ENCODE peak calls at places on chromosomes 1 and 21, in ten cellular contexts. One of them, this sample, is unnamed.

GRCh38 chr1:229980009-229980408 is 87.0 kb upstream of the GALNT2 start:
- DNase-seq in activated CD8-positive, alpha-beta T cell treated with anti-CD3 and anti-CD28 coated beads, Interleukin-2, amount 10 ng/mL, durations not matched to agents 7 days and 5 days: no peak
- DNase-seq in HepG2: no peak
- DNase-seq in CD8-positive, alpha-beta memory T cell: no peak
- DNase-seq in posterior vena cava: no peak
- DNase-seq in A673: no peak
- DNase-seq in DMS153: no peak
- DNase-seq in breast epithelium: no peak
- DNase-seq in stimulated activated CD4-positive, alpha-beta T cell treated with anti-CD3 and anti-CD28 coated beads, TNF-alpha, amount 100 ng/mL, for 48 hours: no peak
- DNase-seq in WERI-Rb-1: no peak
- DNase-seq in this sample: no peak

GRCh38 chr1:77991638-77992037 is 12.8 kb upstream of the FUBP1 start:
- DNase-seq in breast epithelium: no peak
- DNase-seq in activated CD8-positive, alpha-beta T cell treated with anti-CD3 and anti-CD28 coated beads, Interleukin-2, amount 10 ng/mL, durations not matched to agents 7 days and 5 days: no peak
- DNase-seq in CD8-positive, alpha-beta memory T cell: no peak
- DNase-seq in stimulated activated CD4-positive, alpha-beta T cell treated with anti-CD3 and anti-CD28 coated beads, TNF-alpha, amount 100 ng/mL, for 48 hours: no peak
- DNase-seq in A673: no peak
- DNase-seq in HepG2: peak
- DNase-seq in DMS153: no peak
- DNase-seq in WERI-Rb-1: no peak
- DNase-seq in posterior vena cava: no peak
- DNase-seq in this sample: no peak

GRCh38 chr1:208866351-208866750 is 622.2 kb upstream of the PLXNA2 start:
- DNase-seq in stimulated activated CD4-positive, alpha-beta T cell treated with anti-CD3 and anti-CD28 coated beads, TNF-alpha, amount 100 ng/mL, for 48 hours: no peak
- DNase-seq in posterior vena cava: no peak
- DNase-seq in WERI-Rb-1: no peak
- DNase-seq in A673: no peak
- DNase-seq in breast epithelium: no peak
- DNase-seq in activated CD8-positive, alpha-beta T cell treated with anti-CD3 and anti-CD28 coated beads, Interleukin-2, amount 10 ng/mL, durations not matched to agents 7 days and 5 days: no peak
- DNase-seq in DMS153: no peak
- DNase-seq in CD8-positive, alpha-beta memory T cell: no peak
- DNase-seq in HepG2: no peak
- DNase-seq in this sample: no peak

GRCh38 chr1:9500756-9501754 is 38.2 kb upstream of the SLC25A33 start:
- DNase-seq in CD8-positive, alpha-beta memory T cell: no peak
- DNase-seq in breast epithelium: no peak
- DNase-seq in A673: no peak
- DNase-seq in DMS153: no peak
- DNase-seq in posterior vena cava: no peak
- DNase-seq in stimulated activated CD4-positive, alpha-beta T cell treated with anti-CD3 and anti-CD28 coated beads, TNF-alpha, amount 100 ng/mL, for 48 hours: no peak
- DNase-seq in activated CD8-positive, alpha-beta T cell treated with anti-CD3 and anti-CD28 coated beads, Interleukin-2, amount 10 ng/mL, durations not matched to agents 7 days and 5 days: no peak
- DNase-seq in HepG2: peak
- DNase-seq in WERI-Rb-1: no peak
- DNase-seq in this sample: no peak

GRCh38 chr1:16979475-16980327 is 719 bp downstream of the MFAP2 start:
- DNase-seq in WERI-Rb-1: no peak
- DNase-seq in stimulated activated CD4-positive, alpha-beta T cell treated with anti-CD3 and anti-CD28 coated beads, TNF-alpha, amount 100 ng/mL, for 48 hours: no peak
- DNase-seq in CD8-positive, alpha-beta memory T cell: no peak
- DNase-seq in DMS153: no peak
- DNase-seq in A673: peak
- DNase-seq in breast epithelium: no peak
- DNase-seq in posterior vena cava: no peak
- DNase-seq in HepG2: no peak
- DNase-seq in activated CD8-positive, alpha-beta T cell treated with anti-CD3 and anti-CD28 coated beads, Interleukin-2, amount 10 ng/mL, durations not matched to agents 7 days and 5 days: no peak
- DNase-seq in this sample: peak

GRCh38 chr1:219517031-219517430 is 95.9 kb downstream of the ZC3H11B start:
- DNase-seq in posterior vena cava: no peak
- DNase-seq in stimulated activated CD4-positive, alpha-beta T cell treated with anti-CD3 and anti-CD28 coated beads, TNF-alpha, amount 100 ng/mL, for 48 hours: no peak
- DNase-seq in breast epithelium: no peak
- DNase-seq in A673: no peak
- DNase-seq in CD8-positive, alpha-beta memory T cell: no peak
- DNase-seq in DMS153: no peak
- DNase-seq in activated CD8-positive, alpha-beta T cell treated with anti-CD3 and anti-CD28 coated beads, Interleukin-2, amount 10 ng/mL, durations not matched to agents 7 days and 5 days: no peak
- DNase-seq in WERI-Rb-1: no peak
- DNase-seq in HepG2: no peak
- DNase-seq in this sample: no peak

GRCh38 chr21:15966216-15966615 is 236.4 kb downstream of the USP25 start:
- DNase-seq in breast epithelium: no peak
- DNase-seq in posterior vena cava: no peak
- DNase-seq in DMS153: no peak
- DNase-seq in HepG2: no peak
- DNase-seq in A673: no peak
- DNase-seq in WERI-Rb-1: no peak
- DNase-seq in activated CD8-positive, alpha-beta T cell treated with anti-CD3 and anti-CD28 coated beads, Interleukin-2, amount 10 ng/mL, durations not matched to agents 7 days and 5 days: no peak
- DNase-seq in CD8-positive, alpha-beta memory T cell: no peak
- DNase-seq in stimulated activated CD4-positive, alpha-beta T cell treated with anti-CD3 and anti-CD28 coated beads, TNF-alpha, amount 100 ng/mL, for 48 hours: no peak
- DNase-seq in this sample: no peak

GRCh38 chr1:172557270-172557669 is 24.3 kb downstream of the SUCO start:
- DNase-seq in activated CD8-positive, alpha-beta T cell treated with anti-CD3 and anti-CD28 coated beads, Interleukin-2, amount 10 ng/mL, durations not matched to agents 7 days and 5 days: no peak
- DNase-seq in stimulated activated CD4-positive, alpha-beta T cell treated with anti-CD3 and anti-CD28 coated beads, TNF-alpha, amount 100 ng/mL, for 48 hours: no peak
- DNase-seq in CD8-positive, alpha-beta memory T cell: no peak
- DNase-seq in breast epithelium: no peak
- DNase-seq in HepG2: peak
- DNase-seq in WERI-Rb-1: no peak
- DNase-seq in posterior vena cava: no peak
- DNase-seq in DMS153: no peak
- DNase-seq in A673: no peak
- DNase-seq in this sample: no peak

GRCh38 chr1:21317035-21317689 is 26.9 kb upstream of the ECE1 start:
- DNase-seq in HepG2: no peak
- DNase-seq in A673: no peak
- DNase-seq in posterior vena cava: peak
- DNase-seq in DMS153: no peak
- DNase-seq in stimulated activated CD4-positive, alpha-beta T cell treated with anti-CD3 and anti-CD28 coated beads, TNF-alpha, amount 100 ng/mL, for 48 hours: no peak
- DNase-seq in CD8-positive, alpha-beta memory T cell: no peak
- DNase-seq in WERI-Rb-1: no peak
- DNase-seq in breast epithelium: peak
- DNase-seq in activated CD8-positive, alpha-beta T cell treated with anti-CD3 and anti-CD28 coated beads, Interleukin-2, amount 10 ng/mL, durations not matched to agents 7 days and 5 days: no peak
- DNase-seq in this sample: peak

GRCh38 chr1:204418174-204419063 is 6.8 kb upstream of the PPP1R15B start:
- DNase-seq in DMS153: no peak
- DNase-seq in WERI-Rb-1: peak
- DNase-seq in breast epithelium: peak
- DNase-seq in posterior vena cava: no peak
- DNase-seq in stimulated activated CD4-positive, alpha-beta T cell treated with anti-CD3 and anti-CD28 coated beads, TNF-alpha, amount 100 ng/mL, for 48 hours: no peak
- DNase-seq in CD8-positive, alpha-beta memory T cell: no peak
- DNase-seq in HepG2: no peak
- DNase-seq in A673: no peak
- DNase-seq in activated CD8-positive, alpha-beta T cell treated with anti-CD3 and anti-CD28 coated beads, Interleukin-2, amount 10 ng/mL, durations not matched to agents 7 days and 5 days: peak
- DNase-seq in this sample: peak

GRCh38 chr1:183652107-183652506 is 1.0 kb downstream of the APOBEC4 start:
- DNase-seq in A673: no peak
- DNase-seq in posterior vena cava: no peak
- DNase-seq in activated CD8-positive, alpha-beta T cell treated with anti-CD3 and anti-CD28 coated beads, Interleukin-2, amount 10 ng/mL, durations not matched to agents 7 days and 5 days: no peak
- DNase-seq in DMS153: no peak
- DNase-seq in stimulated activated CD4-positive, alpha-beta T cell treated with anti-CD3 and anti-CD28 coated beads, TNF-alpha, amount 100 ng/mL, for 48 hours: no peak
- DNase-seq in CD8-positive, alpha-beta memory T cell: no peak
- DNase-seq in breast epithelium: no peak
- DNase-seq in WERI-Rb-1: no peak
- DNase-seq in HepG2: no peak
- DNase-seq in this sample: no peak

GRCh38 chr1:14783592-14783886 is 185.1 kb downstream of the KAZN start:
- DNase-seq in DMS153: no peak
- DNase-seq in WERI-Rb-1: no peak
- DNase-seq in A673: no peak
- DNase-seq in activated CD8-positive, alpha-beta T cell treated with anti-CD3 and anti-CD28 coated beads, Interleukin-2, amount 10 ng/mL, durations not matched to agents 7 days and 5 days: no peak
- DNase-seq in posterior vena cava: no peak
- DNase-seq in stimulated activated CD4-positive, alpha-beta T cell treated with anti-CD3 and anti-CD28 coated beads, TNF-alpha, amount 100 ng/mL, for 48 hours: no peak
- DNase-seq in breast epithelium: no peak
- DNase-seq in HepG2: no peak
- DNase-seq in CD8-positive, alpha-beta memory T cell: no peak
- DNase-seq in this sample: no peak

GRCh38 chr1:92446546-92446945 is 40.2 kb downstream of the GFI1 start:
- DNase-seq in HepG2: no peak
- DNase-seq in CD8-positive, alpha-beta memory T cell: no peak
- DNase-seq in breast epithelium: no peak
- DNase-seq in DMS153: no peak
- DNase-seq in posterior vena cava: no peak
- DNase-seq in stimulated activated CD4-positive, alpha-beta T cell treated with anti-CD3 and anti-CD28 coated beads, TNF-alpha, amount 100 ng/mL, for 48 hours: no peak
- DNase-seq in A673: no peak
- DNase-seq in WERI-Rb-1: no peak
- DNase-seq in activated CD8-positive, alpha-beta T cell treated with anti-CD3 and anti-CD28 coated beads, Interleukin-2, amount 10 ng/mL, durations not matched to agents 7 days and 5 days: no peak
- DNase-seq in this sample: peak

GRCh38 chr1:106755682-106756406 is 300.6 kb upstream of the PRMT6 start:
- DNase-seq in DMS153: no peak
- DNase-seq in activated CD8-positive, alpha-beta T cell treated with anti-CD3 and anti-CD28 coated beads, Interleukin-2, amount 10 ng/mL, durations not matched to agents 7 days and 5 days: no peak
- DNase-seq in WERI-Rb-1: no peak
- DNase-seq in breast epithelium: no peak
- DNase-seq in CD8-positive, alpha-beta memory T cell: no peak
- DNase-seq in stimulated activated CD4-positive, alpha-beta T cell treated with anti-CD3 and anti-CD28 coated beads, TNF-alpha, amount 100 ng/mL, for 48 hours: no peak
- DNase-seq in HepG2: no peak
- DNase-seq in A673: no peak
- DNase-seq in posterior vena cava: no peak
- DNase-seq in this sample: no peak

GRCh38 chr1:5514519-5515183 is 477.6 kb downstream of the NPHP4 start:
- DNase-seq in CD8-positive, alpha-beta memory T cell: peak
- DNase-seq in WERI-Rb-1: peak
- DNase-seq in HepG2: peak
- DNase-seq in stimulated activated CD4-positive, alpha-beta T cell treated with anti-CD3 and anti-CD28 coated beads, TNF-alpha, amount 100 ng/mL, for 48 hours: peak
- DNase-seq in DMS153: peak
- DNase-seq in breast epithelium: peak
- DNase-seq in A673: peak
- DNase-seq in posterior vena cava: peak
- DNase-seq in activated CD8-positive, alpha-beta T cell treated with anti-CD3 and anti-CD28 coated beads, Interleukin-2, amount 10 ng/mL, durations not matched to agents 7 days and 5 days: peak
- DNase-seq in this sample: peak

GRCh38 chr1:7732331-7732730 is 38.8 kb upstream of the VAMP3 start:
- DNase-seq in posterior vena cava: no peak
- DNase-seq in breast epithelium: no peak
- DNase-seq in activated CD8-positive, alpha-beta T cell treated with anti-CD3 and anti-CD28 coated beads, Interleukin-2, amount 10 ng/mL, durations not matched to agents 7 days and 5 days: no peak
- DNase-seq in DMS153: no peak
- DNase-seq in WERI-Rb-1: no peak
- DNase-seq in A673: no peak
- DNase-seq in CD8-positive, alpha-beta memory T cell: no peak
- DNase-seq in HepG2: no peak
- DNase-seq in stimulated activated CD4-positive, alpha-beta T cell treated with anti-CD3 and anti-CD28 coated beads, TNF-alpha, amount 100 ng/mL, for 48 hours: no peak
- DNase-seq in this sample: no peak

GRCh38 chr1:64898107-64898861 is 68.1 kb downstream of the JAK1 start:
- DNase-seq in stimulated activated CD4-positive, alpha-beta T cell treated with anti-CD3 and anti-CD28 coated beads, TNF-alpha, amount 100 ng/mL, for 48 hours: no peak
- DNase-seq in breast epithelium: peak
- DNase-seq in posterior vena cava: peak
- DNase-seq in activated CD8-positive, alpha-beta T cell treated with anti-CD3 and anti-CD28 coated beads, Interleukin-2, amount 10 ng/mL, durations not matched to agents 7 days and 5 days: no peak
- DNase-seq in CD8-positive, alpha-beta memory T cell: no peak
- DNase-seq in HepG2: peak
- DNase-seq in DMS153: peak
- DNase-seq in A673: peak
- DNase-seq in WERI-Rb-1: no peak
- DNase-seq in this sample: peak

GRCh38 chr1:230066036-230066435 is 1.0 kb upstream of the GALNT2 start:
- DNase-seq in DMS153: no peak
- DNase-seq in CD8-positive, alpha-beta memory T cell: no peak
- DNase-seq in HepG2: no peak
- DNase-seq in breast epithelium: no peak
- DNase-seq in WERI-Rb-1: no peak
- DNase-seq in activated CD8-positive, alpha-beta T cell treated with anti-CD3 and anti-CD28 coated beads, Interleukin-2, amount 10 ng/mL, durations not matched to agents 7 days and 5 days: no peak
- DNase-seq in A673: no peak
- DNase-seq in stimulated activated CD4-positive, alpha-beta T cell treated with anti-CD3 and anti-CD28 coated beads, TNF-alpha, amount 100 ng/mL, for 48 hours: no peak
- DNase-seq in posterior vena cava: no peak
- DNase-seq in this sample: no peak

GRCh38 chr1:246450485-246451251 is 56.4 kb downstream of the SMYD3 start:
- DNase-seq in A673: peak
- DNase-seq in stimulated activated CD4-positive, alpha-beta T cell treated with anti-CD3 and anti-CD28 coated beads, TNF-alpha, amount 100 ng/mL, for 48 hours: no peak
- DNase-seq in DMS153: peak
- DNase-seq in breast epithelium: no peak
- DNase-seq in HepG2: peak
- DNase-seq in activated CD8-positive, alpha-beta T cell treated with anti-CD3 and anti-CD28 coated beads, Interleukin-2, amount 10 ng/mL, durations not matched to agents 7 days and 5 days: no peak
- DNase-seq in posterior vena cava: no peak
- DNase-seq in WERI-Rb-1: no peak
- DNase-seq in CD8-positive, alpha-beta memory T cell: no peak
- DNase-seq in this sample: peak

GRCh38 chr1:2939041-2939552 is 82.2 kb upstream of the ACTRT2 start:
- DNase-seq in CD8-positive, alpha-beta memory T cell: no peak
- DNase-seq in activated CD8-positive, alpha-beta T cell treated with anti-CD3 and anti-CD28 coated beads, Interleukin-2, amount 10 ng/mL, durations not matched to agents 7 days and 5 days: no peak
- DNase-seq in HepG2: no peak
- DNase-seq in posterior vena cava: peak
- DNase-seq in WERI-Rb-1: no peak
- DNase-seq in stimulated activated CD4-positive, alpha-beta T cell treated with anti-CD3 and anti-CD28 coated beads, TNF-alpha, amount 100 ng/mL, for 48 hours: no peak
- DNase-seq in DMS153: no peak
- DNase-seq in A673: no peak
- DNase-seq in breast epithelium: no peak
- DNase-seq in this sample: peak

GRCh38 chr1:192632641-192633532 is 3.1 kb upstream of the RGS13 start:
- DNase-seq in CD8-positive, alpha-beta memory T cell: no peak
- DNase-seq in stimulated activated CD4-positive, alpha-beta T cell treated with anti-CD3 and anti-CD28 coated beads, TNF-alpha, amount 100 ng/mL, for 48 hours: no peak
- DNase-seq in activated CD8-positive, alpha-beta T cell treated with anti-CD3 and anti-CD28 coated beads, Interleukin-2, amount 10 ng/mL, durations not matched to agents 7 days and 5 days: no peak
- DNase-seq in WERI-Rb-1: no peak
- DNase-seq in A673: no peak
- DNase-seq in breast epithelium: no peak
- DNase-seq in HepG2: peak
- DNase-seq in DMS153: no peak
- DNase-seq in posterior vena cava: no peak
- DNase-seq in this sample: no peak

GRCh38 chr1:167227934-167228378 is 7.3 kb downstream of the POU2F1 start:
- DNase-seq in breast epithelium: no peak
- DNase-seq in A673: no peak
- DNase-seq in stimulated activated CD4-positive, alpha-beta T cell treated with anti-CD3 and anti-CD28 coated beads, TNF-alpha, amount 100 ng/mL, for 48 hours: no peak
- DNase-seq in WERI-Rb-1: no peak
- DNase-seq in posterior vena cava: no peak
- DNase-seq in HepG2: peak
- DNase-seq in DMS153: no peak
- DNase-seq in CD8-positive, alpha-beta memory T cell: no peak
- DNase-seq in activated CD8-positive, alpha-beta T cell treated with anti-CD3 and anti-CD28 coated beads, Interleukin-2, amount 10 ng/mL, durations not matched to agents 7 days and 5 days: no peak
- DNase-seq in this sample: no peak

GRCh38 chr1:116968724-116969123 is 32.8 kb upstream of the CD101 start:
- DNase-seq in posterior vena cava: no peak
- DNase-seq in WERI-Rb-1: no peak
- DNase-seq in CD8-positive, alpha-beta memory T cell: no peak
- DNase-seq in A673: no peak
- DNase-seq in activated CD8-positive, alpha-beta T cell treated with anti-CD3 and anti-CD28 coated beads, Interleukin-2, amount 10 ng/mL, durations not matched to agents 7 days and 5 days: no peak
- DNase-seq in stimulated activated CD4-positive, alpha-beta T cell treated with anti-CD3 and anti-CD28 coated beads, TNF-alpha, amount 100 ng/mL, for 48 hours: no peak
- DNase-seq in HepG2: no peak
- DNase-seq in breast epithelium: no peak
- DNase-seq in DMS153: no peak
- DNase-seq in this sample: no peak